ENCODE peak calls at places on chromosomes 7 and 10, in seven cellular contexts. Q is endothelial cell of umbilical vein, H is PC-3, X is breast epithelium, N is left lung, L is tibial nerve, G is A673. E is an unnamed sample. For H3K27me3, the result is how much of the 10 kb centered on the place peaks cover.

GRCh38 chr10:65891073-65891981 is 1034.5 kb upstream of the LRRTM3 start:
- DNase-seq in Q (no peak), H (peak), X (no peak), N (no peak), L (no peak), G (no peak), E (no peak)

GRCh38 chr7:47578581-47579270 is 3.2 kb downstream of the TNS3 start:
- DNase-seq in Q (peak), H (peak), X (no peak), N (no peak), L (no peak), G (no peak), E (no peak)

GRCh38 chr7:30992414-30992813 is 28.7 kb downstream of the GHRHR start:
- DNase-seq in Q (no peak), H (no peak), X (no peak), N (no peak), L (no peak), G (no peak), E (no peak)

GRCh38 chr7:159084069-159084801 is 60.4 kb downstream of the VIPR2 start:
- DNase-seq in Q (no peak), H (no peak), X (no peak), N (no peak), L (no peak), G (no peak), E (no peak)

GRCh38 chr10:71246591-71247143 is 34.3 kb downstream of the UNC5B start:
- DNase-seq in Q (no peak), H (peak), X (no peak), N (no peak), L (no peak), G (no peak), E (no peak)

GRCh38 chr10:15439381-15439837 is 68.3 kb upstream of the FAM171A1 start:
- DNase-seq in Q (peak), H (no peak), X (no peak), N (no peak), L (no peak), G (no peak), E (no peak)

GRCh38 chr7:100803398-100804161 is 23.7 kb downstream of the EPHB4 start:
- DNase-seq in Q (peak), H (peak), X (peak), N (peak), L (peak), G (peak), E (no peak)

GRCh38 chr10:97549587-97550322 is 22.8 kb upstream of the ANKRD2 start:
- DNase-seq in Q (no peak), H (no peak), X (peak), N (peak), L (no peak), G (no peak), E (no peak)

GRCh38 chr7:154474903-154475520 is 422.8 kb downstream of the DPP6 start:
- DNase-seq in Q (no peak), H (no peak), X (no peak), N (no peak), L (no peak), G (no peak), E (no peak)

GRCh38 chr10:16773334-16773733 is 43.9 kb downstream of the RSU1 start:
- DNase-seq in Q (no peak), H (no peak), X (no peak), N (no peak), L (no peak), G (no peak), E (no peak)

GRCh38 chr10:6543431-6544005 is 36.6 kb downstream of the PRKCQ start:
- DNase-seq in Q (no peak), H (no peak), X (no peak), N (no peak), L (no peak), G (no peak), E (peak)

GRCh38 chr7:3439333-3440030 is 138.4 kb downstream of the SDK1 start:
- DNase-seq in Q (peak), H (peak), X (no peak), N (no peak), L (no peak), G (peak), E (no peak)

GRCh38 chr7:98640375-98640774 is 23.3 kb downstream of the NPTX2 start:
- DNase-seq in Q (no peak), H (no peak), X (no peak), N (no peak), L (no peak), G (no peak), E (no peak)

GRCh38 chr7:47335557-47336177 is 246.2 kb downstream of the TNS3 start:
- DNase-seq in Q (no peak), H (no peak), X (peak), N (no peak), L (no peak), G (no peak), E (no peak)

GRCh38 chr7:158818325-158819213 is 10.7 kb downstream of the ESYT2 start:
- DNase-seq in Q (peak), H (peak), X (peak), N (peak), L (peak), G (no peak), E (peak)

GRCh38 chr10:70779088-70779487 is 6.1 kb downstream of the TBATA start:
- DNase-seq in Q (no peak), H (no peak), X (peak), N (no peak), L (no peak), G (no peak), E (no peak)

GRCh38 chr7:22116451-22117027 is 170.8 kb upstream of the CDCA7L start:
- DNase-seq in Q (no peak), H (no peak), X (no peak), N (no peak), L (no peak), G (no peak), E (no peak)

GRCh38 chr7:113421696-113422330 is 303.5 kb upstream of the SMIM30 start:
- DNase-seq in Q (peak), H (peak), X (peak), N (peak), L (peak), G (peak), E (peak)

GRCh38 chr10:109679478-109679877 is 243.8 kb downstream of the XPNPEP1 start:
- DNase-seq in Q (no peak), H (no peak), X (no peak), N (no peak), L (no peak), G (no peak), E (no peak)

GRCh38 chr7:157866525-157866924 is 529.7 kb downstream of the DNAJB6 start:
- DNase-seq in Q (no peak), H (no peak), X (no peak), N (no peak), L (no peak), G (no peak), E (no peak)

GRCh38 chr10:4372601-4373000 is 453.4 kb upstream of the AKR1E2 start:
- DNase-seq in Q (peak), H (no peak), X (no peak), N (no peak), L (peak), G (peak), E (no peak)

GRCh38 chr7:149468208-149468607 is 7.3 kb upstream of the ZNF777 start:
- DNase-seq in Q (no peak), H (no peak), X (no peak), N (no peak), L (no peak), G (no peak), E (no peak)

GRCh38 chr7:84484502-84485079 is 290.0 kb upstream of the SEMA3A start:
- DNase-seq in Q (no peak), H (peak), X (no peak), N (no peak), L (no peak), G (peak), E (no peak)

GRCh38 chr10:116139886-116140285 is 133.1 kb downstream of the GFRA1 start:
- DNase-seq in Q (no peak), H (no peak), X (no peak), N (no peak), L (no peak), G (no peak), E (no peak)

GRCh38 chr10:127922675-127923366 is 15.9 kb downstream of the PTPRE start:
- DNase-seq in Q (peak), H (peak), X (peak), N (peak), L (no peak), G (no peak), E (no peak)

GRCh38 chr10:124035928-124036558 is 57.4 kb downstream of the CHST15 start:
- DNase-seq in Q (no peak), H (no peak), X (peak), N (peak), L (no peak), G (no peak), E (no peak)

GRCh38 chr7:128881458-128882125 is 18.9 kb downstream of the ATP6V1F start:
- DNase-seq in Q (no peak), H (no peak), X (no peak), N (no peak), L (no peak), G (no peak), E (no peak)

GRCh38 chr7:36844374-36844773 is 120.1 kb upstream of the AOAH start:
- DNase-seq in Q (no peak), H (no peak), X (no peak), N (no peak), L (no peak), G (no peak), E (no peak)

GRCh38 chr7:74191231-74191630 is 17.1 kb downstream of the EIF4H start:
- DNase-seq in Q (no peak), H (no peak), X (no peak), N (no peak), L (no peak), G (no peak), E (no peak)

GRCh38 chr10:12720217-12720981 is 281.1 kb downstream of the CCDC3 start:
- DNase-seq in Q (peak), H (peak), X (peak), N (no peak), L (peak), G (peak), E (no peak)

GRCh38 chr10:36555036-36555435 is 570.4 kb upstream of the ANKRD30A start:
- DNase-seq in Q (no peak), H (no peak), X (no peak), N (no peak), L (no peak), G (no peak), E (no peak)

GRCh38 chr7:32115831-32116230 is 45.6 kb upstream of the PDE1C start:
- DNase-seq in Q (no peak), H (peak), X (no peak), N (no peak), L (no peak), G (no peak), E (no peak)

GRCh38 chr10:94042001-94042813 is 48.5 kb downstream of the PLCE1 start:
- DNase-seq in Q (no peak), H (peak), X (no peak), N (no peak), L (no peak), G (peak), E (no peak)

GRCh38 chr7:12715372-12716133 is 28.1 kb downstream of the ARL4A start:
- DNase-seq in Q (peak), H (peak), X (peak), N (no peak), L (peak), G (peak), E (no peak)

GRCh38 chr7:28005848-28006233 is 174.8 kb downstream of the JAZF1 start:
- DNase-seq in Q (no peak), H (no peak), X (no peak), N (no peak), L (no peak), G (peak), E (no peak)

GRCh38 chr10:46229144-46229563 is 57.6 kb upstream of the ANTXRL start:
- DNase-seq in Q (peak), H (no peak), X (no peak), N (no peak), L (no peak), G (peak), E (no peak)

GRCh38 chr7:13508586-13508985 is 480.9 kb downstream of the ETV1 start:
- DNase-seq in Q (no peak), H (peak), X (no peak), N (no peak), L (no peak), G (no peak), E (no peak)

GRCh38 chr10:103273026-103273425 is 3.9 kb upstream of the INA start:
- DNase-seq in Q (peak), H (peak), X (peak), N (no peak), L (peak), G (peak), E (no peak)
- H3K27me3 ChIP-seq in Q (under half), H (under half), X (under half), N (under half), L (under half), G (under half), E (under half)

GRCh38 chr7:44845476-44845875 is 2.4 kb downstream of the H2AZ2 start:
- DNase-seq in Q (no peak), H (no peak), X (no peak), N (no peak), L (no peak), G (no peak), E (no peak)
- H3K27ac ChIP-seq in Q (no peak), H (no peak), X (no peak), N (peak), L (no peak), G (peak), E (no peak)

GRCh38 chr7:5423272-5423843 is at the start of gene TNRC18:
- DNase-seq in Q (no peak), H (no peak), X (peak), N (peak), L (peak), G (peak), E (no peak)
- H3K27me3 ChIP-seq in Q (under half), H (under half), X (under half), N (under half), L (under half), G (under half), E (half or more)

DNA sequence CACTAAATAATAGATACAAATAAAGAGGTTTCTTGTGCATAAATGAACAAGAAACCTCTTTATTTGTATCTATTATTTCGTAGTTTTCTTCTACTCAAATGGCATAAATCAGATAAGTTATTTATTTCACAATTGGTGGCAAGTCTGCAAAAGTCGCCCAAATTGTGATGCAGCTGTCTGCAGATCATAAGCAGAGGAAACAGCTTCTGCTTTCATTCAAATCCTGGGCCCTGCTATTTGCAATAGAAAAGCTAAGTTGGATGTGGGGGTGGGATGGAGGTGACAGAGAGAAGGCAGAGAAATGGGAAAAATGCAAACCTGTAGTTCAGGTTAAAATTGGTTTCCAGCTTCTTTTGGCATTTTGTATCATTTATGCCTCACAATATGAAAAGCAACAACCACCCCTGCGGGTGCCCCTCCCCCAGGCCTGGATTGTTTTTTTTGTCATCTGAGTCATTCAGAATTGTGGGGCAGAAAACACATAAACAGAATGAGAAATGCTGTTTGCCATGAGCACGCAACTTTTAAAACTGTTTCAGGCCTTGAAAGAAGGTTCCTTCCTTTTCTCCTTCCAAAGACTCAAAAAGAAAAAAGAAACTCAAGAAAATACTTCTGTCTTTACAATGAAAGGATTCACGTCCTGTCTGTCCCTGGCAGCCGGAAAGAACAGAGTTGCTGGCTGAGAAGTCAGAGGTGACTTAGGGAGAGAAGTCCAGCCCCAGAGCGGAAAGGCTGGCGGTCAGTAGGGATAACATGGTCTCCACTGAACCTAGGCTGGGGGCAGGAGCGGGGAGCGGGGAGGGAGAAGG is 132.9 kb downstream of the BAMBI start:
- DNase-seq in Q (no peak), H (peak), X (no peak), N (no peak), L (no peak), G (no peak), E (no peak)
- H3K27ac ChIP-seq in Q (no peak), H (peak), X (no peak), N (no peak), L (no peak), G (no peak), E (no peak)

GRCh38 chr7:92693519-92693918 is 103.3 kb upstream of the FAM133B start:
- DNase-seq in Q (no peak), H (no peak), X (no peak), N (no peak), L (no peak), G (no peak), E (no peak)

GRCh38 chr7:92694211-92694610 is 104.0 kb upstream of the FAM133B start:
- DNase-seq in Q (no peak), H (no peak), X (no peak), N (no peak), L (no peak), G (no peak), E (no peak)

GRCh38 chr7:92695308-92696261 is 105.4 kb upstream of the FAM133B start:
- DNase-seq in Q (peak), H (peak), X (no peak), N (no peak), L (peak), G (peak), E (no peak)

GRCh38 chr7:92696584-92696983 is 106.4 kb upstream of the FAM133B start:
- DNase-seq in Q (no peak), H (no peak), X (no peak), N (no peak), L (no peak), G (peak), E (no peak)

DNA sequence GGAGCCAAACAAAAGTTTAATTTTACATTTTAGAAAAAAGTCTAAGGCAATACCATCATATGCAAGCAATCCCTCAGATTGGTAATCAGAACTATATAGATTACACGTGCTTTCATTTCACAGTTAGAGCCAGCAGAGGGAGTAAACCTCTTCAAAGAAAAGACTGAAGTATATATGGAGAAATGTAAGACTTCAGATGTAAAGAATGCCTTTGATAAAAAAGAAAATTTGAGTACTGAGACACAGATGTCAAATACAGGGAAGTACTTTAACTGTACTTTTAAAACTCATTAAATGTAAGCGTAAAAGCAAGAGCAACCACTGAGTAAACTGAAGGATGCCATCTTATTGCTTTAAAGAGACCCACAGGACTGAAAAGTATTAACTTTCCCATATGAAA is 101.4 kb upstream of the FAM133B start:
- DNase-seq in Q (peak), H (peak), X (no peak), N (no peak), L (no peak), G (peak), E (no peak)
- H3K27me3 ChIP-seq in Q (under half), H (under half), X (under half), N (under half), L (under half), G (under half), E (under half)

DNA sequence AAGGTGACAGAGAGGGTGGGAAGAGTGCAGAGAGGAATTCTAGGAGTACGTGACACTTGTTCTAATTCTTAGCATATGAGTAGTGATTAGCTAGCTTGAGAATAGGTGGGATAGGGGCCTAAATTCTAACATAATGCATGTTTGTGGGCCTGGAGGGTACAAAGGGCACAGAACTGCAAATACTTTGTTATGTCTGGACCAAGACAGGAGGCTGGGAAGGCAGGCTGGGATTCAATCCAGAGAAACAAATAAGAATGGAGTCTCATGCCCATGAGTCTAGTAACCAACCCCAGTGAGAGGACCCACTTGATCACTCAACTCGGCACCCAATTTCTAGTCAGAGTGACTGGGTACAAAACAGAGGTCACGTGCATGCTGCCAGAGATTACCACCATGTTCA is 40.9 kb downstream of the RHOBTB1 start:
- DNase-seq in Q (no peak), H (no peak), X (no peak), N (no peak), L (no peak), G (no peak), E (no peak)
- H3K27ac ChIP-seq in Q (no peak), H (no peak), X (no peak), N (no peak), L (no peak), G (no peak), E (no peak)

E was measured in effector memory CD4-positive, alpha-beta T cell.